ENCODE peak calls at places on chromosomes 13 and 19, in five cellular contexts. One of them, this sample, is unnamed.

GRCh38 chr19:34096020-34096915 is 76.0 kb upstream of the LSM14A start:
- DNase-seq in HCT116: peak; percentile 66
- DNase-seq in K562: peak; percentile 57
- DNase-seq in H1: no peak
- DNase-seq in GM12878: no peak
- DNase-seq in this sample: peak; percentile 25

GRCh38 chr13:108093616-108094015 is 121.7 kb downstream of the LIG4 start:
- DNase-seq in GM12878: no peak
- DNase-seq in HCT116: no peak
- DNase-seq in H1: no peak
- DNase-seq in K562: no peak
- DNase-seq in this sample: no peak

GRCh38 chr13:90256746-90257145 is 1090.7 kb upstream of the MIR17HG start:
- DNase-seq in GM12878: no peak
- DNase-seq in HCT116: no peak
- DNase-seq in H1: no peak
- DNase-seq in K562: no peak
- DNase-seq in this sample: no peak

GRCh38 chr13:32159147-32159869 is 127.7 kb downstream of the FRY start:
- DNase-seq in K562: no peak
- DNase-seq in HCT116: no peak
- DNase-seq in H1: no peak
- DNase-seq in GM12878: no peak
- DNase-seq in this sample: no peak

GRCh38 chr13:51047434-51048165 is 63.5 kb downstream of the C13orf42 start:
- DNase-seq in GM12878: no peak
- DNase-seq in K562: no peak
- DNase-seq in H1: no peak
- DNase-seq in HCT116: no peak
- DNase-seq in this sample: no peak

GRCh38 chr13:84574851-84575250 is 692.6 kb upstream of the SLITRK1 start:
- DNase-seq in HCT116: no peak
- DNase-seq in K562: no peak
- DNase-seq in H1: no peak
- DNase-seq in GM12878: no peak
- DNase-seq in this sample: no peak

GRCh38 chr19:18844806-18845329 is 13.1 kb downstream of the UPF1 start:
- DNase-seq in HCT116: no peak
- DNase-seq in H1: no peak
- DNase-seq in GM12878: no peak
- DNase-seq in K562: no peak
- DNase-seq in this sample: no peak

GRCh38 chr19:16457195-16457953 is 14.4 kb downstream of the EPS15L1 start:
- DNase-seq in K562: no peak
- DNase-seq in H1: no peak
- DNase-seq in HCT116: no peak
- DNase-seq in GM12878: no peak
- DNase-seq in this sample: no peak

GRCh38 chr19:47357788-47358680 is 8.9 kb downstream of the DHX34 start:
- DNase-seq in GM12878: no peak
- DNase-seq in H1: no peak
- DNase-seq in HCT116: no peak
- DNase-seq in K562: no peak
- DNase-seq in this sample: no peak

GRCh38 chr13:44049546-44049945 is 169.8 kb downstream of the LACC1 start:
- DNase-seq in HCT116: no peak
- DNase-seq in K562: no peak
- DNase-seq in H1: no peak
- DNase-seq in GM12878: no peak
- DNase-seq in this sample: no peak

GRCh38 chr19:4557186-4557970 is 2.1 kb downstream of the SEMA6B start:
- DNase-seq in GM12878: no peak
- DNase-seq in H1: no peak
- DNase-seq in HCT116: no peak
- DNase-seq in K562: peak; percentile 65
- DNase-seq in this sample: no peak

GRCh38 chr19:4557971-4558941 is 1.2 kb downstream of the SEMA6B start:
- DNase-seq in H1: no peak
- DNase-seq in K562: no peak
- DNase-seq in HCT116: no peak
- DNase-seq in GM12878: no peak
- DNase-seq in this sample: peak; percentile 56

GRCh38 chr19:4554717-4555116 is 4.8 kb downstream of the SEMA6B start:
- DNase-seq in K562: no peak
- DNase-seq in HCT116: no peak
- DNase-seq in H1: no peak
- DNase-seq in GM12878: no peak
- DNase-seq in this sample: no peak

GRCh38 chr19:4555657-4556561 is 3.6 kb downstream of the SEMA6B start:
- DNase-seq in GM12878: no peak
- DNase-seq in H1: no peak
- DNase-seq in HCT116: peak; percentile 43
- DNase-seq in K562: peak; percentile 94
- DNase-seq in this sample: no peak

DNA sequence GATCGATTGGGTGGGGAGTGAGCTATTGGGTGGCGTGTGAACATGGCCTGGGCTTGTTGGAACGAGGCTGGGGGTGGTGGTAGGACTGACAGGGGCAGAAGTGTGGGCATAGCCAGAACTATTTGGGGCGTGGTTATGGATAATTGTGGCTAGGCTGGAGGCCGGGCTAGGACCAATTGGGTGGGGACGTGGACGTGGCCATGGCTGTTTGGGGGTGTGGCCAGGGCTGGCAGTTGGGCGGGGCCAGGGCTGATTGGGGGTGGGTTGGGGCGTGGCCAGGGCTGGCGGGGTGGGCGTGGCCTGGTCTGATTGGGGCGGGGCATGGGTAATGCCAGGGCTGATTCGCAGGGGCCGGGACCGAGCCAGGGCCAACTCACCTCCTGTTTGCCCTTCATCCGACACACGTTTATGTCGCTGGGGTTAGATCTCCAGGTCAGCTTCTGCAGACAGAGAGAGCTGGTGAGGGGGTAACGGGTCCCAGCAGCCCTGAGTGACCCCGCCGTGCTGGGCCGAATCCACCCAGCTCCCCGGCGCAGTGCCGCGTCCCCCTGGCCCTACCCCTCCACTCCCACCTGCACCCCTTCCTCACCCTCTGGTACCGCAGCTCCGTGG is 2.8 kb downstream of the SEMA6B start:
- DNase-seq in K562: peak; percentile 99
- DNase-seq in H1: no peak
- DNase-seq in GM12878: no peak
- DNase-seq in HCT116: peak; percentile 69
- DNase-seq in this sample: peak; percentile 38
- TF ChIP-seq ZNF274 in K562: no peak
- TF ChIP-seq ZNF274 in H1: no peak
- TF ChIP-seq ZNF274 in GM12878: no peak
- TF ChIP-seq ZNF274 in HCT116: no peak
- TF ChIP-seq ZNF274 in this sample: no peak

GRCh38 chr19:39320948-39321831 is 527 bp upstream of the LRFN1 start:
- DNase-seq in GM12878: no peak
- DNase-seq in H1: no peak
- DNase-seq in HCT116: no peak
- DNase-seq in K562: no peak
- DNase-seq in this sample: no peak

GRCh38 chr19:39319098-39319891 is 1.4 kb downstream of the LRFN1 start:
- DNase-seq in HCT116: no peak
- DNase-seq in K562: no peak
- DNase-seq in GM12878: no peak
- DNase-seq in H1: no peak
- DNase-seq in this sample: no peak

GRCh38 chr19:39318690-39319089 is 2.0 kb downstream of the LRFN1 start:
- DNase-seq in K562: no peak
- DNase-seq in H1: no peak
- DNase-seq in HCT116: no peak
- DNase-seq in GM12878: no peak
- DNase-seq in this sample: no peak

GRCh38 chr19:39318071-39318470 is 2.6 kb downstream of the LRFN1 start:
- DNase-seq in GM12878: no peak
- DNase-seq in K562: no peak
- DNase-seq in H1: no peak
- DNase-seq in HCT116: no peak
- DNase-seq in this sample: no peak

DNA sequence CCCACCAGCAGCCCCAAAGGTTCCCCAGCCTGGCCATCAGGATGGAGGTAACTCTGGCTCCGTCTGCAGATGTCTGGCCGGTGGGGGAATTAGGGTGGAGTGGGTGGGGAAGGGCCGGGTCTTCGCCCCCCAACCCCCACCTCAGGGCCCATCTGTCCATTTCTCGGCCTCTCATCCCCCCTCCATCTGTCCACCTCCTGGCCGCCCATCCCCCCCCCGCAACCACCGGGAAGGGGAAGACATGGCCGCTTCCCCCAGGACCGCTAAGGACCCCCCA is 833 bp downstream of the LRFN1 start:
- DNase-seq in K562: peak; percentile 20
- DNase-seq in GM12878: no peak
- DNase-seq in HCT116: no peak
- DNase-seq in H1: no peak
- DNase-seq in this sample: no peak
- H3K9ac ChIP-seq in K562: peak overlapping the region; percentile 72
- H3K9ac ChIP-seq in GM12878: no peak overlapping the region
- H3K9ac ChIP-seq in HCT116: peak overlapping the region; percentile 87
- H3K9ac ChIP-seq in H1: no peak overlapping the region
- H3K9ac ChIP-seq in this sample: peak overlapping the region; percentile 82

GRCh38 chr19:5952193-5953033 is 25.5 kb downstream of the RANBP3 start:
- DNase-seq in HCT116: no peak
- DNase-seq in K562: no peak
- DNase-seq in H1: no peak
- DNase-seq in GM12878: no peak
- DNase-seq in this sample: no peak

GRCh38 chr19:5953034-5953589 is 24.8 kb downstream of the RANBP3 start:
- DNase-seq in H1: no peak
- DNase-seq in K562: no peak
- DNase-seq in HCT116: no peak
- DNase-seq in GM12878: no peak
- DNase-seq in this sample: no peak

GRCh38 chr19:5954293-5954692 is 23.6 kb downstream of the RANBP3 start:
- DNase-seq in K562: no peak
- DNase-seq in HCT116: no peak
- DNase-seq in GM12878: no peak
- DNase-seq in H1: no peak
- DNase-seq in this sample: no peak

GRCh38 chr19:5955638-5955935 is 22.4 kb downstream of the RANBP3 start:
- DNase-seq in H1: no peak
- DNase-seq in HCT116: no peak
- DNase-seq in GM12878: no peak
- DNase-seq in K562: no peak
- DNase-seq in this sample: no peak

DNA sequence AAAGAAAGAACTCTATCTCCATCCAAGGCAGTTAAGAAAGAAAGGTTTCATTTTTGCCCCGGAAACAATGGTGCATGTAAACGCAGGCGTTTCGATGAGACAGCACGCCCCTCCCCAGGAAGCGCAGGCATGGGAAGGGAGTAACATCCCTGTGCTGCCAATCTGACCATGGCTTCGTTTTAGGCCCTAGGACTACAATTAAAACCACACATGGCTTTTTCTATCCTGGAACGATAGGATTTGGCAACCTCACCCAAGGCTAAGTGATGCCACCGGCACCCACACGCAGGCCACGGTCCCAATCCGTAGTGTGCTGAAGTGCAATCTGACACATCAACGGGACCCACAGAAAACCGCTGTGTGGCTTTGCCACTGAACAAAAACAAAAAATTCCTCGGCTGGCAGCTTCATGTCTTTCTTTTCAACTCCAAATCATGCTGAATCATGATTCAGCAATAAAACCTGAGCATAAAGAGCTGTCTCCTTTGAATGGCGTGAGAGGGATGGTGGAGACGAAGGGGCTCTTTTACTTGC is 24.2 kb downstream of the RANBP3 start:
- DNase-seq in H1: no peak
- DNase-seq in HCT116: no peak
- DNase-seq in K562: peak; percentile 60
- DNase-seq in GM12878: no peak
- DNase-seq in this sample: no peak
- H3K4me1 ChIP-seq in H1: peaks cover 42% of the 10 kb centered on the region
- H3K4me1 ChIP-seq in HCT116: no peaks in the 10 kb centered on the region
- H3K4me1 ChIP-seq in K562: peaks cover 46% of the 10 kb centered on the region
- H3K4me1 ChIP-seq in GM12878: peaks cover 22% of the 10 kb centered on the region
- H3K4me1 ChIP-seq in this sample: peaks cover 21% of the 10 kb centered on the region

DNA sequence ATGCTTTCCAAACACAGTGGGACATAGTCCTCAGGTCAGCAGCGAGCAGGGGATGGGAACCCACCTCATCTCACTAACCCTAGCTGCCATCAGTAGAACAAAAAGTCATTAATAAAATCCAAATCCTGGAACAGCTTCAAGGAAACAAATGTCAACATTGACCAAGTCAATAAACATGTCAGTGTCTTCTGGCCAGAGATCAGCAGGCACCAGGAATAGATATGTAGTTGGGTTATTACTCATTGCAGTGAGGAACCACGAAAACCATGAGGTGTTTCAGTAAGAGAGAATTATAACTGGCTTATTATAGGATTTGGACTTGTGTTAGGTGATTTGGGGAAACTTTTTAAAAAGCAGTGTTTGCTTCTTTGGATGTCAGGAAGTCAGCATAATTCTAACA is 17.1 kb upstream of the CD33 start:
- DNase-seq in HCT116: no peak
- DNase-seq in GM12878: no peak
- DNase-seq in K562: no peak
- DNase-seq in H1: no peak
- DNase-seq in this sample: no peak
- TF ChIP-seq ZNF274 in HCT116: no peak
- TF ChIP-seq ZNF274 in GM12878: no peak
- TF ChIP-seq ZNF274 in K562: no peak
- TF ChIP-seq ZNF274 in H1: no peak
- TF ChIP-seq ZNF274 in this sample: no peak

GRCh38 chr19:7642295-7643046 is 5.6 kb downstream of the STXBP2 start:
- DNase-seq in H1: no peak
- DNase-seq in GM12878: no peak
- DNase-seq in K562: no peak
- DNase-seq in HCT116: no peak
- DNase-seq in this sample: no peak
- H3K9ac ChIP-seq in H1: no peak overlapping the region
- H3K9ac ChIP-seq in GM12878: no peak overlapping the region
- H3K9ac ChIP-seq in K562: no peak overlapping the region
- H3K9ac ChIP-seq in HCT116: no peak overlapping the region
- H3K9ac ChIP-seq in this sample: no peak overlapping the region

GRCh38 chr19:49340865-49341718 is 5.9 kb downstream of the CD37 start:
- DNase-seq in H1: no peak
- DNase-seq in GM12878: no peak
- DNase-seq in K562: no peak
- DNase-seq in HCT116: no peak
- DNase-seq in this sample: no peak
- H3K4me1 ChIP-seq in H1: no peaks in the 10 kb centered on the region
- H3K4me1 ChIP-seq in GM12878: peaks cover 27% of the 10 kb centered on the region
- H3K4me1 ChIP-seq in K562: peaks cover 25% of the 10 kb centered on the region
- H3K4me1 ChIP-seq in HCT116: peaks cover 6% of the 10 kb centered on the region
- H3K4me1 ChIP-seq in this sample: peaks cover 12% of the 10 kb centered on the region

GRCh38 chr13:68170961-68171360 is 940.8 kb upstream of the PCDH9 start:
- DNase-seq in GM12878: no peak
- DNase-seq in H1: no peak
- DNase-seq in K562: no peak
- DNase-seq in HCT116: no peak
- DNase-seq in this sample: no peak
- TF ChIP-seq ZNF274 in GM12878: no peak
- TF ChIP-seq ZNF274 in H1: no peak
- TF ChIP-seq ZNF274 in K562: no peak
- TF ChIP-seq ZNF274 in HCT116: no peak
- TF ChIP-seq ZNF274 in this sample: no peak

This sample was measured in NT2/D1.